ENCODE peak calls at places on chromosome 4, in eight cellular contexts. S, X, D, E, U, Y, Q and L are unnamed samples.

GRCh38 chr4:47577779-47578553 is 92.9 kb downstream of the ATP10D start:
- DNase-seq in Y (no peak), U (no peak), S (no peak), Q (no peak), E (no peak), X (no peak), D (no peak), L (no peak)

GRCh38 chr4:135368826-135369225 is 1167.2 kb upstream of the PABPC4L start:
- DNase-seq in Y (no peak), D (no peak), E (no peak), Q (no peak), X (no peak), U (no peak), S (no peak), L (no peak)

GRCh38 chr4:108203377-108203776 is 34.6 kb upstream of the LEF1 start:
- DNase-seq in E (no peak), D (no peak), U (no peak), S (no peak), Y (no peak), X (no peak), Q (no peak), L (no peak)

GRCh38 chr4:83536649-83537352 is 893 bp downstream of the GPAT3 start:
- DNase-seq in X (no peak), D (no peak), Q (no peak), E (no peak), Y (no peak), S (peak), U (no peak), L (peak)

GRCh38 chr4:187268940-187269339 is 545.3 kb upstream of the FAT1 start:
- DNase-seq in Y (no peak), U (no peak), Q (no peak), S (no peak), X (no peak), E (no peak), D (no peak), L (no peak)

GRCh38 chr4:108060164-108060563 is 70.5 kb downstream of the HADH start:
- DNase-seq in U (no peak), E (no peak), S (no peak), D (no peak), X (no peak), Y (peak), Q (no peak), L (peak)

GRCh38 chr4:126106658-126107057 is 791.9 kb downstream of the FAT4 start:
- DNase-seq in Y (peak), X (no peak), U (no peak), Q (no peak), S (peak), E (no peak), D (no peak), L (no peak)

GRCh38 chr4:72895408-72895807 is 174.1 kb downstream of the COX18 start:
- DNase-seq in U (no peak), Y (no peak), E (no peak), D (no peak), X (no peak), Q (no peak), S (no peak), L (no peak)

GRCh38 chr4:185721949-185722316 is 90.1 kb downstream of the SORBS2 start:
- DNase-seq in Q (no peak), Y (no peak), E (no peak), S (no peak), D (no peak), X (no peak), U (no peak), L (no peak)

GRCh38 chr4:150457802-150458201 is 124.1 kb upstream of the MAB21L2 start:
- DNase-seq in X (no peak), E (no peak), S (no peak), D (no peak), Q (no peak), U (no peak), Y (no peak), L (no peak)

GRCh38 chr4:24928708-24929107 is 15.9 kb upstream of the CCDC149 start:
- DNase-seq in E (no peak), X (no peak), U (no peak), Q (no peak), Y (no peak), S (no peak), D (no peak), L (no peak)

GRCh38 chr4:144970597-144970996 is 127.4 kb downstream of the ANAPC10 start:
- DNase-seq in D (no peak), X (no peak), E (no peak), Q (no peak), S (no peak), U (no peak), Y (no peak), L (no peak)

GRCh38 chr4:97252615-97253154 is 890.6 kb downstream of the STPG2 start:
- DNase-seq in Y (no peak), U (no peak), S (no peak), E (no peak), Q (no peak), D (no peak), X (no peak), L (no peak)

GRCh38 chr4:70734168-70734954 is 12.6 kb downstream of the RUFY3 start:
- DNase-seq in Q (no peak), X (no peak), Y (no peak), E (peak), U (no peak), S (no peak), D (peak), L (peak)

GRCh38 chr4:153120235-153120634 is 84.0 kb upstream of the TRIM2 start:
- DNase-seq in Y (no peak), D (no peak), X (no peak), Q (no peak), E (no peak), U (no peak), S (no peak), L (no peak)